ENCODE peak calls at places on chromosomes 4 and X, in four cellular contexts. K, B, A and E are unnamed samples.

GRCh38 chrX:107323786-107324492 is 117.5 kb downstream of the DNAAF6 start:
- DNase-seq in K (peak; percentile 14), B (no peak), A (no peak), E (no peak)

GRCh38 chrX:48937065-48937907 is 18.5 kb upstream of the PIM2 start:
- DNase-seq in K (no peak), B (peak; percentile 80), A (no peak), E (peak; percentile 83)

GRCh38 chr4:84967292-84967651 is 782 bp upstream of the WDFY3 start:
- DNase-seq in K (no peak), B (no peak), A (no peak), E (no peak)

GRCh38 chr4:1984406-1985191 is 24.2 kb downstream of the NELFA start:
- DNase-seq in K (no peak), B (no peak), A (no peak), E (no peak)

GRCh38 chr4:2914220-2915126 is 48.7 kb downstream of the NOP14 start:
- DNase-seq in K (no peak), B (no peak), A (no peak), E (no peak)

GRCh38 chr4:118012142-118012541 is 22.1 kb upstream of the NDST3 start:
- DNase-seq in K (no peak), B (no peak), A (no peak), E (no peak)

GRCh38 chr4:187017156-187017555 is 293.5 kb upstream of the FAT1 start:
- DNase-seq in K (no peak), B (no peak), A (no peak), E (no peak)

GRCh38 chr4:142846105-142846728 is at the start of gene INPP4B:
- DNase-seq in K (peak; percentile 45), B (peak; percentile 9), A (no peak), E (peak; percentile 2)

GRCh38 chr4:139461022-139461421 is 7.1 kb downstream of the RAB33B start:
- DNase-seq in K (no peak), B (no peak), A (no peak), E (no peak)